ENCODE peak calls at places on chromosomes 3 and 15, in eight cellular contexts. One of them, this sample, is unnamed.

GRCh38 chr15:29778382-29778781 is 43.9 kb downstream of the TJP1 start:
- DNase-seq in psoas muscle: no peak
- DNase-seq in B cell: no peak
- DNase-seq in pancreas: no peak
- DNase-seq in NB4: no peak
- DNase-seq in esophagus muscularis mucosa: no peak
- DNase-seq in ovary: no peak
- DNase-seq in GM23338: no peak
- DNase-seq in this sample: no peak

GRCh38 chr3:107240183-107241091 is 136.8 kb upstream of the CCDC54 start:
- DNase-seq in psoas muscle: peak
- DNase-seq in B cell: peak
- DNase-seq in pancreas: peak
- DNase-seq in NB4: peak
- DNase-seq in esophagus muscularis mucosa: peak
- DNase-seq in ovary: peak
- DNase-seq in GM23338: peak
- DNase-seq in this sample: peak

GRCh38 chr3:47406762-47407149 is 25.9 kb downstream of the PTPN23 start:
- DNase-seq in psoas muscle: no peak
- DNase-seq in B cell: no peak
- DNase-seq in pancreas: no peak
- DNase-seq in NB4: peak
- DNase-seq in esophagus muscularis mucosa: no peak
- DNase-seq in ovary: no peak
- DNase-seq in GM23338: peak
- DNase-seq in this sample: no peak

GRCh38 chr3:2261747-2262146 is 163.1 kb downstream of the CNTN4 start:
- DNase-seq in psoas muscle: no peak
- DNase-seq in B cell: no peak
- DNase-seq in pancreas: no peak
- DNase-seq in NB4: no peak
- DNase-seq in esophagus muscularis mucosa: no peak
- DNase-seq in ovary: no peak
- DNase-seq in GM23338: no peak
- DNase-seq in this sample: no peak

GRCh38 chr3:196159952-196160804 is 51.0 kb downstream of the ZDHHC19 start:
- DNase-seq in psoas muscle: no peak
- DNase-seq in B cell: peak
- DNase-seq in pancreas: peak
- DNase-seq in NB4: peak
- DNase-seq in esophagus muscularis mucosa: no peak
- DNase-seq in ovary: no peak
- DNase-seq in GM23338: peak
- DNase-seq in this sample: peak

GRCh38 chr15:61653110-61653509 is 407.1 kb downstream of the VPS13C start:
- DNase-seq in psoas muscle: peak
- DNase-seq in B cell: no peak
- DNase-seq in pancreas: no peak
- DNase-seq in NB4: no peak
- DNase-seq in esophagus muscularis mucosa: no peak
- DNase-seq in ovary: no peak
- DNase-seq in GM23338: peak
- DNase-seq in this sample: no peak

GRCh38 chr3:9955067-9955502 is 2.9 kb upstream of the PRRT3 start:
- DNase-seq in psoas muscle: no peak
- DNase-seq in B cell: no peak
- DNase-seq in pancreas: no peak
- DNase-seq in NB4: no peak
- DNase-seq in esophagus muscularis mucosa: no peak
- DNase-seq in ovary: no peak
- DNase-seq in GM23338: peak
- DNase-seq in this sample: no peak

GRCh38 chr3:172387728-172388127 is 60.5 kb downstream of the GHSR start:
- DNase-seq in psoas muscle: no peak
- DNase-seq in B cell: no peak
- DNase-seq in pancreas: no peak
- DNase-seq in NB4: no peak
- DNase-seq in esophagus muscularis mucosa: no peak
- DNase-seq in ovary: no peak
- DNase-seq in GM23338: no peak
- DNase-seq in this sample: no peak

GRCh38 chr3:16060358-16060852 is 114.1 kb upstream of the GALNT15 start:
- DNase-seq in psoas muscle: peak
- DNase-seq in B cell: no peak
- DNase-seq in pancreas: no peak
- DNase-seq in NB4: no peak
- DNase-seq in esophagus muscularis mucosa: peak
- DNase-seq in ovary: peak
- DNase-seq in GM23338: peak
- DNase-seq in this sample: no peak

GRCh38 chr3:178671261-178672191 is 135.3 kb downstream of the KCNMB2 start:
- DNase-seq in psoas muscle: no peak
- DNase-seq in B cell: no peak
- DNase-seq in pancreas: no peak
- DNase-seq in NB4: no peak
- DNase-seq in esophagus muscularis mucosa: no peak
- DNase-seq in ovary: no peak
- DNase-seq in GM23338: no peak
- DNase-seq in this sample: no peak

GRCh38 chr3:119099785-119100184 is 46.2 kb upstream of the TEX55 start:
- DNase-seq in psoas muscle: no peak
- DNase-seq in B cell: no peak
- DNase-seq in pancreas: no peak
- DNase-seq in NB4: no peak
- DNase-seq in esophagus muscularis mucosa: no peak
- DNase-seq in ovary: no peak
- DNase-seq in GM23338: no peak
- DNase-seq in this sample: no peak
- TF ChIP-seq CTCF in psoas muscle: no peak
- TF ChIP-seq CTCF in B cell: no peak
- TF ChIP-seq CTCF in pancreas: no peak
- TF ChIP-seq CTCF in NB4: no peak
- TF ChIP-seq CTCF in esophagus muscularis mucosa: no peak
- TF ChIP-seq CTCF in ovary: no peak
- TF ChIP-seq CTCF in GM23338: no peak
- TF ChIP-seq CTCF in this sample: no peak

DNA sequence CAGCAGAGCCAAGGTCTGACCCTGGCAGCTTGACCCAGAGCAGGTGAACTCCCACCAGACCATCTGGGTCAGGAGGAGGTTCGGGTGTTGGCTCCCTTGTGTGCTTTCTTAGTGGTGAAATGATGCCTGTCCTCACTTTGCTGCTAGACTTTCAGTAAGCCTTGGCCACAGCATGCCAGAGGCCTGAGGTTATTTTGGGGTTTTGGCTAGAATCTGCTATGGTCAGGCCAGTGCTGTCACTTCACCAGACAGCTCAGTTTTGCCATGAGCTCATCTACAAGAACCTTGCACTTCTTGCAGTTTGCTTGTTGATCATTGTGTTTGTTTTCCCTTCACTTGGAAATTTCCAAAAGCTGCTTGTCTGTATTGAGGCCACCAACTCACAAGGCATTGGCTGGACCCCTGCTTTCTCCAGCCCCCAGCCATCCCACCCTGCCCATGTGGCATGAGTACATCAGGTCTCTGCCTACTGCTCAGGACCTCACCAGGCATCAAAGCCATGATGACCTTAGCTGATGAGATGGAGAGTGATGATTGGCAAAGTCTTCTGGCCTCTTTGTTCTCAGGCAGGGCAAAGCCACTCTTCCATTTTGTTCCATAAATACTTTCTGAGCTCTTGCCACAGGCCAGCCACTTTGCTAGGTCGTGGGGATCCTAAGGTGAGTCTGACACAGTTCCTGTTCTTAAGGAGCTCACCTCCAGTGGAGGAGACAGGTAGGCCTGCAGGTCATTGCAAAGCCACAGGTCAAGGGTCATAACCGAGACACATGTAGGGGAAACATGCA is 122.6 kb downstream of the ARNT2 start:
- DNase-seq in psoas muscle: no peak
- DNase-seq in B cell: no peak
- DNase-seq in pancreas: no peak
- DNase-seq in NB4: no peak
- DNase-seq in esophagus muscularis mucosa: peak
- DNase-seq in ovary: no peak
- DNase-seq in GM23338: no peak
- DNase-seq in this sample: no peak
- TF ChIP-seq CTCF in psoas muscle: no peak
- TF ChIP-seq CTCF in B cell: no peak
- TF ChIP-seq CTCF in pancreas: no peak
- TF ChIP-seq CTCF in NB4: no peak
- TF ChIP-seq CTCF in esophagus muscularis mucosa: no peak
- TF ChIP-seq CTCF in ovary: no peak
- TF ChIP-seq CTCF in GM23338: no peak
- TF ChIP-seq CTCF in this sample: no peak

DNA sequence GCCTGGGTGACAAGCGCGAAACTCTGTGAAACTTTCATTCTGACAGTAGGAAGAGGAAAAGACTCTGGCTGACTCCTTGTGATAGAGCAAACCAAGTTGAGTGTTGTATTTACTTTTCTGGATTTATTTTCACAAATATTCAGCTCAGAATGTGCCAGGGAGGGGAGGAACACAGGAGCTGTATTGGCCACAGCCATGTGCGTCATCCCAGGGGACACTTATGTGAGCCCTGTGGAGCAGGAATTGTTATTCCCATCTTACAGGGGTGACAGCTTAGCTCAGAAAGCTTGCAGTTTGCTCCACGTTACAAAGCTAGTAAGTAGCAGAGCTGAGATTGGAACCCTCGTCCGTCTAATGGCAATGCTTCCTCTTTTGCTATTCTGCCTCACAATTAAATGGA is 151.7 kb upstream of the CTDSPL start:
- DNase-seq in psoas muscle: no peak
- DNase-seq in B cell: no peak
- DNase-seq in pancreas: no peak
- DNase-seq in NB4: no peak
- DNase-seq in esophagus muscularis mucosa: no peak
- DNase-seq in ovary: no peak
- DNase-seq in GM23338: no peak
- DNase-seq in this sample: no peak
- TF ChIP-seq CTCF in psoas muscle: no peak
- TF ChIP-seq CTCF in B cell: no peak
- TF ChIP-seq CTCF in pancreas: no peak
- TF ChIP-seq CTCF in NB4: no peak
- TF ChIP-seq CTCF in esophagus muscularis mucosa: no peak
- TF ChIP-seq CTCF in ovary: no peak
- TF ChIP-seq CTCF in GM23338: no peak
- TF ChIP-seq CTCF in this sample: no peak

DNA sequence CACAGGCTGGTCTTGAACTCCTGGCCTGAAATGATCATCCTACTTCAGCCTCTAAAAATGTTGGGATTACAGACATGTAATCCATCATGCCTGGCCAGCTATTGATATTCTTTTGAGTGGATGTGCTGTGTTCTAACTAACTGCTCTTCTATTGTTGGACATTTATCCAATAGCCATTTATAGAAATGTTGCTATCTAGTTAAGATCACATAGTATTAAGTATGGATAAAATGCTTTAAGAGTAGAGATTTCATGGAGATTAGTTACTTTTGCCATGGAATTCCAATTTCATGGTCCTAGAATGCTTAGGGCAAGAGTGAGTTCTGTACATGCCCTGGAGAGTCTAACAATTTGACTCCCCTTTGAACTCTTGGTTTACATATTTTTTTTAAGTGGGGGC is 10.9 kb downstream of the FAM81A start:
- DNase-seq in psoas muscle: no peak
- DNase-seq in B cell: no peak
- DNase-seq in pancreas: no peak
- DNase-seq in NB4: no peak
- DNase-seq in esophagus muscularis mucosa: no peak
- DNase-seq in ovary: no peak
- DNase-seq in GM23338: no peak
- DNase-seq in this sample: no peak
- TF ChIP-seq CTCF in psoas muscle: no peak
- TF ChIP-seq CTCF in B cell: no peak
- TF ChIP-seq CTCF in pancreas: no peak
- TF ChIP-seq CTCF in NB4: no peak
- TF ChIP-seq CTCF in esophagus muscularis mucosa: no peak
- TF ChIP-seq CTCF in ovary: no peak
- TF ChIP-seq CTCF in GM23338: no peak
- TF ChIP-seq CTCF in this sample: no peak

DNA sequence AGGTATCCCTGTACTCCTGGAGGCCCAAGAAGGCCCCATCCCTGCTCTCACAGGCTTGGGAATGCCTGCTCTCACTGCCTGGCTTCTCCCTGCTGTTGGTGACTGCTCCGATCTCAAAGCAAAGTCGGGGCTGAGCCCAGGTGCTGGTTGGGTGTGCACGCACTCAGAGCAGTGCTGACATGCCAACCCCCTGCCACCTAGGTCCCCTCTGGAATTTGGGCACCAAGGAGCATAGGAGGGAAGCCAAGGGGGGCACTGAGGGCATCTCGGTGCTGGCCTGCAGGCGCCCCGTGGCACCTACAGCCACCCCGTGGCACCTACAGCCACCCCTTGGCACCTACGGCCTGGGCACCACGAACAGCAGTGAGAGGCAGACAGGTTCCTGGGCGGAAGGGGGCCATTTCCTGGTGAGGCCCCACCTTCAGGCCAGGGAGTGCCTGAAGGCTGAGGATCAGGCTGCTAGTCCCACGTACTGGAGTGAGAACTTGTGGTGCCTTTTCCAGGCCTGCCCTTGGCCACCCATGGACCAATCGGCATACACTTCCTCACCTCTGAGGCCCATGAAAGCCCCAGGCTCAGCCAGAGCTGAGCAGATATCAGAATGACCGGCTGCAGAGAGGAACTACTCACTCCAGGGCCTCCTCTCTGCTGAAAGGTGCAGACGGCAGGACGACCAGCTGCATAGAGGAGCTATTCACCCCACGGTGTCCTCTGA is 15.6 kb upstream of the HTR3E start:
- DNase-seq in psoas muscle: no peak
- DNase-seq in B cell: no peak
- DNase-seq in pancreas: no peak
- DNase-seq in NB4: no peak
- DNase-seq in esophagus muscularis mucosa: no peak
- DNase-seq in ovary: no peak
- DNase-seq in GM23338: no peak
- DNase-seq in this sample: no peak
- TF ChIP-seq CTCF in psoas muscle: no peak
- TF ChIP-seq CTCF in B cell: no peak
- TF ChIP-seq CTCF in pancreas: no peak
- TF ChIP-seq CTCF in NB4: no peak
- TF ChIP-seq CTCF in esophagus muscularis mucosa: no peak
- TF ChIP-seq CTCF in ovary: no peak
- TF ChIP-seq CTCF in GM23338: no peak
- TF ChIP-seq CTCF in this sample: no peak

This sample was measured in activated CD8-positive, alpha-beta T cell treated with anti-CD3 and anti-CD28 coated beads for 36 hours.